ENCODE peak calls at places on chromosome 17, in seven cellular contexts. N is CD8-positive, alpha-beta T cell; D is fibroblast of lung; R is progenitor cell of endocrine pancreas; Q is fibroblast of the aortic adventitia; O is upper lobe of left lung; C is cardiac muscle cell. H is an unnamed sample.

GRCh38 chr17:50686494-50687199 is 21.1 kb downstream of the ANKRD40 start:
- DNase-seq in O (no peak), N (no peak), Q (peak), R (no peak), C (no peak), D (peak), H (no peak)

GRCh38 chr17:81528651-81529436 is 667 bp downstream of the FSCN2 start:
- DNase-seq in N (no peak), D (no peak), C (no peak), R (no peak), Q (no peak), O (peak), H (no peak)

GRCh38 chr17:73308017-73308823 is 3.6 kb downstream of the CDC42EP4 start:
- DNase-seq in R (no peak), D (peak), N (no peak), C (peak), O (no peak), Q (peak), H (peak)

GRCh38 chr17:3049705-3050295 is 13.6 kb downstream of the OR1D5 start:
- DNase-seq in D (no peak), O (no peak), Q (no peak), R (no peak), N (no peak), C (no peak), H (peak)

GRCh38 chr17:82679586-82680465 is 18.7 kb downstream of the RAB40B start:
- DNase-seq in D (no peak), R (no peak), C (no peak), N (no peak), Q (no peak), O (peak), H (no peak)

GRCh38 chr17:36837616-36838272 is 99.5 kb upstream of the LHX1 start:
- DNase-seq in O (no peak), R (no peak), C (no peak), D (no peak), N (no peak), Q (no peak), H (no peak)

GRCh38 chr17:78924481-78925151 is 571 bp downstream of the TIMP2 start:
- DNase-seq in R (no peak), N (no peak), O (peak), Q (peak), C (peak), D (no peak), H (no peak)

GRCh38 chr17:14762736-14763479 is 462.0 kb downstream of the HS3ST3B1 start:
- DNase-seq in O (no peak), Q (no peak), D (no peak), N (peak), R (no peak), C (no peak), H (no peak)

GRCh38 chr17:29760279-29760721 is 137.6 kb upstream of the CORO6 start:
- DNase-seq in D (peak), O (no peak), C (peak), R (no peak), Q (peak), N (peak), H (peak)

GRCh38 chr17:14080847-14081251 is 11.5 kb downstream of the COX10 start:
- DNase-seq in D (peak), C (no peak), N (no peak), R (no peak), O (no peak), Q (no peak), H (peak)

GRCh38 chr17:34715504-34715903 is 136.1 kb downstream of the TMEM132E start:
- DNase-seq in D (no peak), R (no peak), C (no peak), N (no peak), Q (no peak), O (no peak), H (no peak)

GRCh38 chr17:69607162-69607834 is 192.8 kb downstream of the MAP2K6 start:
- DNase-seq in Q (peak), N (no peak), D (peak), O (no peak), C (peak), R (peak), H (peak)

GRCh38 chr17:62966426-62967110 is 533 bp downstream of the TANC2 start:
- DNase-seq in Q (no peak), O (no peak), C (peak), R (no peak), D (no peak), N (no peak), H (peak)

GRCh38 chr17:1661045-1661444 is 11.4 kb upstream of the RILP start:
- DNase-seq in C (no peak), R (no peak), Q (no peak), N (no peak), O (no peak), D (no peak), H (no peak)

GRCh38 chr17:80214012-80214877 is 5.9 kb downstream of the SGSH start:
- DNase-seq in O (peak), R (no peak), Q (no peak), D (no peak), C (no peak), N (no peak), H (no peak)

GRCh38 chr17:51761105-51761504 is 397.4 kb downstream of the CA10 start:
- DNase-seq in R (no peak), Q (no peak), O (no peak), C (no peak), N (no peak), D (no peak), H (no peak)

GRCh38 chr17:68541816-68542215 is 29.6 kb downstream of the PRKAR1A start:
- DNase-seq in R (no peak), N (no peak), O (no peak), Q (no peak), C (no peak), D (no peak), H (no peak)

GRCh38 chr17:76264425-76264754 is 758 bp upstream of the UBALD2 start:
- DNase-seq in D (no peak), N (no peak), Q (no peak), O (no peak), R (no peak), C (no peak), H (no peak)

GRCh38 chr17:9292563-9292941 is 271.2 kb downstream of the NTN1 start:
- DNase-seq in N (no peak), C (no peak), D (no peak), R (no peak), Q (peak), O (no peak), H (no peak)
- TF ChIP-seq CTCF in N (no peak), C (no peak), D (no peak), R (no peak), Q (no peak), O (no peak), H (no peak)

GRCh38 chr17:57286372-57287105 is 30.2 kb downstream of the MSI2 start:
- DNase-seq in D (no peak), O (no peak), N (no peak), R (no peak), C (no peak), Q (no peak), H (peak)

GRCh38 chr17:57288034-57288752 is 31.9 kb downstream of the MSI2 start:
- DNase-seq in R (no peak), D (peak), C (no peak), Q (peak), N (no peak), O (no peak), H (no peak)

GRCh38 chr17:57289130-57289529 is 32.8 kb downstream of the MSI2 start:
- DNase-seq in R (no peak), D (no peak), N (no peak), Q (no peak), C (no peak), O (no peak), H (no peak)

GRCh38 chr17:57289613-57290012 is 33.3 kb downstream of the MSI2 start:
- DNase-seq in R (no peak), Q (peak), O (no peak), C (no peak), D (no peak), N (no peak), H (no peak)

GRCh38 chr17:57288753-57289121 is 32.4 kb downstream of the MSI2 start:
- DNase-seq in C (no peak), O (no peak), N (no peak), Q (no peak), D (no peak), R (no peak), H (no peak)
- TF ChIP-seq CTCF in C (no peak), O (no peak), N (no peak), Q (no peak), D (no peak), R (no peak), H (no peak)

GRCh38 chr17:43766413-43767052 is 7.9 kb upstream of the SOST start:
- DNase-seq in N (peak), R (no peak), C (peak), D (peak), Q (peak), O (no peak), H (peak)
- TF ChIP-seq CTCF in N (peak), R (peak), C (peak), D (peak), Q (peak), O (peak), H (peak)

DNA sequence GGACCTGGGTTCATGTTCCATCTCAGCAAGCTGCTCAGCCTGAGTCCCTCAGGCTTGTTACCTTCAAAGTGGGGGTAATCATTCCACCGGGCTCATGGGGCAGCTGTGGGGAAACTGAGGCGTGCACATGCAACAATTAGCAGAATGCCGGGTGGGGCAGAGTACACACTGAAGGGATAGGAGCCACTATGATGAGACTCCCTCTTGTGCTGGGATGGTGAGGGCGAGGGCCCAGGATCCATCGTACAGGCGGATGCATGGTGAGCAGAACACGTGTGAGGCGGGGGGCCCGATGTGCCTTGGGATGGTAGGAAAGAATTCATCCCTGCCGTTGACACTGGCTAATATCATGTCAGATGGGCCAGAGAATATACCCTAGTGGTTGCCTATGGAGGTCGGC is 25.5 kb upstream of the MAP3K14 start:
- DNase-seq in C (no peak), N (no peak), R (no peak), Q (no peak), O (no peak), D (no peak), H (no peak)
- TF ChIP-seq CTCF in C (no peak), N (no peak), R (no peak), Q (no peak), O (no peak), D (no peak), H (no peak)